ENCODE peak calls at places on chromosomes 13 and 19, in seven cellular contexts. C is amniotic stem cell; Z is adipocyte; N is activated CD4-positive, alpha-beta T cell treated with anti-CD3 and anti-CD28 coated beads for 24 hours; F is GM12892; A is HCT116; U is HTR-8/SVneo. I is an unnamed sample.

GRCh38 chr13:97367427-97367826 is 66.5 kb upstream of the RAP2A start:
- DNase-seq in Z (peak; percentile 85), C (peak; percentile 66), N (no peak), F (no peak), U (no peak), A (no peak), I (no peak)

GRCh38 chr19:35349614-35350521 is 2.2 kb downstream of the FFAR1 start:
- DNase-seq in A (no peak), U (no peak), Z (no peak), F (no peak), N (no peak), C (no peak), I (peak; percentile 65)

GRCh38 chr13:91017031-91017668 is 330.3 kb upstream of the MIR17HG start:
- DNase-seq in C (no peak), Z (peak; percentile 40), A (peak; percentile 34), N (no peak), U (peak; percentile 28), F (peak; percentile 13), I (no peak)

GRCh38 chr19:4086336-4086953 is 19.7 kb upstream of the ZBTB7A start:
- DNase-seq in F (no peak), C (no peak), Z (no peak), A (no peak), N (no peak), U (no peak), I (no peak)

GRCh38 chr19:51592521-51592920 is 21.4 kb downstream of the ZNF175 start:
- DNase-seq in U (no peak), Z (no peak), N (no peak), A (no peak), F (no peak), C (no peak), I (no peak)

GRCh38 chr13:92781965-92782364 is 444.6 kb upstream of the GPC6 start:
- DNase-seq in N (no peak), C (no peak), U (no peak), A (no peak), Z (no peak), F (no peak), I (no peak)

GRCh38 chr13:110280231-110280813 is 26.6 kb downstream of the COL4A1 start:
- DNase-seq in N (no peak), F (no peak), U (no peak), A (no peak), C (no peak), Z (no peak), I (no peak)

GRCh38 chr13:73754727-73755292 is 379.4 kb downstream of the KLF12 start:
- DNase-seq in N (peak; percentile 39), U (peak; percentile 20), F (no peak), Z (peak; percentile 88), C (peak; percentile 13), A (peak; percentile 40), I (no peak)

GRCh38 chr19:40219721-40220276 is 1.6 kb upstream of the TTC9B start:
- DNase-seq in Z (no peak), A (peak; percentile 76), C (no peak), N (no peak), F (no peak), U (peak; percentile 74), I (no peak)

GRCh38 chr13:49532593-49532992 is 36.8 kb downstream of the PHF11 start:
- DNase-seq in U (no peak), N (no peak), F (no peak), Z (no peak), C (no peak), A (no peak), I (no peak)

GRCh38 chr13:24075137-24075975 is 85.2 kb upstream of the SPATA13 start:
- DNase-seq in U (no peak), F (no peak), N (no peak), C (no peak), A (no peak), Z (no peak), I (no peak)

GRCh38 chr13:69761581-69761980 is 346.0 kb upstream of the ATXN8OS start:
- DNase-seq in F (no peak), Z (no peak), U (no peak), N (no peak), C (no peak), A (no peak), I (no peak)

GRCh38 chr13:39672378-39673132 is 17.1 kb downstream of the COG6 start:
- DNase-seq in N (no peak), Z (no peak), A (no peak), F (no peak), U (no peak), C (no peak), I (no peak)

GRCh38 chr19:40363128-40363527 is 14.6 kb downstream of the PLD3 start:
- DNase-seq in N (no peak), F (no peak), U (no peak), Z (no peak), A (no peak), C (no peak), I (no peak)

GRCh38 chr13:60707878-60708277 is 310.9 kb downstream of the TDRD3 start:
- DNase-seq in C (no peak), U (no peak), Z (no peak), A (no peak), N (no peak), F (no peak), I (no peak)

GRCh38 chr13:110283661-110284516 is 23.1 kb downstream of the COL4A1 start:
- DNase-seq in U (no peak), C (no peak), F (no peak), Z (no peak), A (no peak), N (no peak), I (no peak)

GRCh38 chr19:13056052-13056660 is 46.5 kb downstream of the LYL1 start:
- DNase-seq in F (no peak), N (no peak), Z (peak; percentile 83), U (peak; percentile 74), C (peak; percentile 48), A (peak; percentile 64), I (peak; percentile 89)

GRCh38 chr19:42657551-42657950 is 62.8 kb upstream of the CEACAM8 start:
- DNase-seq in N (no peak), Z (no peak), F (no peak), C (no peak), U (no peak), A (no peak), I (no peak)

GRCh38 chr19:45769821-45770191 is 754 bp upstream of the SIX5 start:
- DNase-seq in U (no peak), N (no peak), C (no peak), Z (peak; percentile 50), F (no peak), A (no peak), I (peak; percentile 83)

GRCh38 chr19:5934779-5935472 is 20.9 kb downstream of the CAPS start:
- DNase-seq in C (peak; percentile 81), A (no peak), Z (peak; percentile 88), F (no peak), N (no peak), U (no peak), I (no peak)

GRCh38 chr19:5137114-5137513 is 168.2 kb downstream of the KDM4B start:
- DNase-seq in N (no peak), F (no peak), C (no peak), Z (no peak), A (no peak), U (no peak), I (no peak)

GRCh38 chr13:88745013-88745412 is 1073.8 kb downstream of the SLITRK5 start:
- DNase-seq in C (no peak), F (no peak), U (no peak), A (no peak), N (no peak), Z (no peak), I (no peak)

GRCh38 chr13:26695891-26696311 is 64.7 kb downstream of the GPR12 start:
- DNase-seq in A (no peak), C (no peak), Z (no peak), N (no peak), F (no peak), U (no peak), I (no peak)

GRCh38 chr13:21528616-21529015 is 69.5 kb upstream of the ZDHHC20 start:
- DNase-seq in N (no peak), Z (peak; percentile 5), U (peak; percentile 22), C (no peak), F (no peak), A (no peak), I (no peak)

GRCh38 chr19:48511800-48512503 is at the start of gene LMTK3:
- DNase-seq in C (no peak), A (no peak), Z (peak; percentile 74), N (peak; percentile 62), U (no peak), F (no peak), I (no peak)

I was measured in suprapubic skin.